ENCODE peak calls at places on chromosomes 6 and 20, in four cellular contexts. Y, Z, G and M are unnamed samples.

GRCh38 chr6:169654590-169655391 is 47.0 kb downstream of the WDR27 start:
- DNase-seq in Y (no peak), Z (peak), G (no peak), M (peak)

GRCh38 chr20:20130399-20130798 is 78.1 kb downstream of the CFAP61 start:
- DNase-seq in Y (no peak), Z (no peak), G (peak), M (no peak)

GRCh38 chr6:44642870-44643522 is 255.5 kb downstream of the CDC5L start:
- DNase-seq in Y (peak), Z (no peak), G (peak), M (no peak)

GRCh38 chr20:32037929-32038328 is 14.1 kb upstream of the HCK start:
- DNase-seq in Y (no peak), Z (no peak), G (no peak), M (no peak)

GRCh38 chr6:148291876-148292275 is 50.8 kb upstream of the SASH1 start:
- DNase-seq in Y (no peak), Z (no peak), G (no peak), M (no peak)

GRCh38 chr6:161079566-161080262 is 88.1 kb downstream of the MAP3K4 start:
- DNase-seq in Y (no peak), Z (no peak), G (no peak), M (no peak)

GRCh38 chr6:3281669-3282460 is 23.1 kb downstream of the PSMG4 start:
- DNase-seq in Y (no peak), Z (no peak), G (no peak), M (no peak)

GRCh38 chr6:166330612-166331011 is 11.7 kb downstream of the SFT2D1 start:
- DNase-seq in Y (no peak), Z (peak), G (no peak), M (peak)

GRCh38 chr6:38067263-38067980 is 247.9 kb downstream of the ZFAND3 start:
- DNase-seq in Y (peak), Z (no peak), G (peak), M (no peak)

GRCh38 chr20:19932170-19932667 is 84.9 kb upstream of the NAA20 start:
- DNase-seq in Y (no peak), Z (no peak), G (no peak), M (no peak)